ENCODE peak calls at places on chromosomes 11 and 22, in ten cellular contexts. One of them, this sample, is unnamed. For H3K36me3, the result is how much of the 10 kb centered on the place peaks cover.

GRCh38 chr11:79482800-79483199 is 42.0 kb upstream of the TENM4 start:
- DNase-seq in neuronal stem cell: no peak
- DNase-seq in OCI-LY7: peak
- DNase-seq in pancreas: no peak
- DNase-seq in IMR-90: no peak
- DNase-seq in adrenal gland: no peak
- DNase-seq in uterus: no peak
- DNase-seq in gastrocnemius medialis: no peak
- DNase-seq in esophagus squamous epithelium: no peak
- DNase-seq in spleen: no peak
- DNase-seq in this sample: no peak

GRCh38 chr22:31240011-31240410 is 27.9 kb downstream of the LIMK2 start:
- DNase-seq in spleen: no peak
- DNase-seq in gastrocnemius medialis: no peak
- DNase-seq in esophagus squamous epithelium: no peak
- DNase-seq in adrenal gland: no peak
- DNase-seq in pancreas: no peak
- DNase-seq in OCI-LY7: no peak
- DNase-seq in IMR-90: peak
- DNase-seq in neuronal stem cell: no peak
- DNase-seq in uterus: no peak
- DNase-seq in this sample: no peak

GRCh38 chr22:30074147-30074546 is 6.1 kb upstream of the HORMAD2 start:
- DNase-seq in gastrocnemius medialis: no peak
- DNase-seq in OCI-LY7: no peak
- DNase-seq in IMR-90: no peak
- DNase-seq in adrenal gland: no peak
- DNase-seq in spleen: no peak
- DNase-seq in uterus: no peak
- DNase-seq in esophagus squamous epithelium: no peak
- DNase-seq in neuronal stem cell: no peak
- DNase-seq in pancreas: no peak
- DNase-seq in this sample: no peak

GRCh38 chr11:67482275-67482735 is 521 bp upstream of the AIP start:
- DNase-seq in spleen: no peak
- DNase-seq in esophagus squamous epithelium: no peak
- DNase-seq in OCI-LY7: no peak
- DNase-seq in uterus: no peak
- DNase-seq in gastrocnemius medialis: no peak
- DNase-seq in IMR-90: no peak
- DNase-seq in adrenal gland: no peak
- DNase-seq in neuronal stem cell: no peak
- DNase-seq in pancreas: peak
- DNase-seq in this sample: no peak

GRCh38 chr11:33640730-33641371 is 59.8 kb downstream of the C11orf91 start:
- DNase-seq in gastrocnemius medialis: no peak
- DNase-seq in esophagus squamous epithelium: no peak
- DNase-seq in uterus: no peak
- DNase-seq in pancreas: no peak
- DNase-seq in neuronal stem cell: no peak
- DNase-seq in IMR-90: no peak
- DNase-seq in spleen: no peak
- DNase-seq in OCI-LY7: no peak
- DNase-seq in adrenal gland: no peak
- DNase-seq in this sample: no peak

GRCh38 chr11:60377737-60378136 is 595 bp upstream of the MS4A7 start:
- DNase-seq in neuronal stem cell: no peak
- DNase-seq in OCI-LY7: peak
- DNase-seq in IMR-90: no peak
- DNase-seq in pancreas: no peak
- DNase-seq in gastrocnemius medialis: peak
- DNase-seq in spleen: peak
- DNase-seq in esophagus squamous epithelium: no peak
- DNase-seq in uterus: no peak
- DNase-seq in adrenal gland: peak
- DNase-seq in this sample: no peak

GRCh38 chr11:69539416-69540117 is 58.1 kb downstream of the LINC01488 start:
- DNase-seq in adrenal gland: peak
- DNase-seq in spleen: peak
- DNase-seq in uterus: no peak
- DNase-seq in esophagus squamous epithelium: no peak
- DNase-seq in IMR-90: no peak
- DNase-seq in gastrocnemius medialis: peak
- DNase-seq in neuronal stem cell: no peak
- DNase-seq in pancreas: no peak
- DNase-seq in OCI-LY7: no peak
- DNase-seq in this sample: no peak

GRCh38 chr11:134034496-134035381 is 34.1 kb upstream of the JAM3 start:
- DNase-seq in pancreas: peak
- DNase-seq in neuronal stem cell: no peak
- DNase-seq in uterus: no peak
- DNase-seq in IMR-90: no peak
- DNase-seq in spleen: peak
- DNase-seq in OCI-LY7: no peak
- DNase-seq in adrenal gland: peak
- DNase-seq in gastrocnemius medialis: no peak
- DNase-seq in esophagus squamous epithelium: no peak
- DNase-seq in this sample: no peak

GRCh38 chr11:134120921-134121526 is 52.2 kb downstream of the JAM3 start:
- DNase-seq in uterus: peak
- DNase-seq in esophagus squamous epithelium: no peak
- DNase-seq in neuronal stem cell: no peak
- DNase-seq in IMR-90: peak
- DNase-seq in spleen: no peak
- DNase-seq in gastrocnemius medialis: no peak
- DNase-seq in OCI-LY7: no peak
- DNase-seq in pancreas: no peak
- DNase-seq in adrenal gland: no peak
- DNase-seq in this sample: no peak

GRCh38 chr22:45935573-45935972 is 41.4 kb downstream of the WNT7B start:
- DNase-seq in adrenal gland: no peak
- DNase-seq in OCI-LY7: no peak
- DNase-seq in neuronal stem cell: no peak
- DNase-seq in pancreas: no peak
- DNase-seq in uterus: no peak
- DNase-seq in gastrocnemius medialis: no peak
- DNase-seq in IMR-90: no peak
- DNase-seq in esophagus squamous epithelium: no peak
- DNase-seq in spleen: no peak
- DNase-seq in this sample: no peak

GRCh38 chr22:45933503-45934167 is 43.3 kb downstream of the WNT7B start:
- DNase-seq in gastrocnemius medialis: no peak
- DNase-seq in spleen: no peak
- DNase-seq in IMR-90: no peak
- DNase-seq in esophagus squamous epithelium: no peak
- DNase-seq in pancreas: no peak
- DNase-seq in uterus: no peak
- DNase-seq in neuronal stem cell: no peak
- DNase-seq in adrenal gland: no peak
- DNase-seq in OCI-LY7: no peak
- DNase-seq in this sample: no peak

GRCh38 chr22:45934168-45934564 is 42.8 kb downstream of the WNT7B start:
- DNase-seq in neuronal stem cell: no peak
- DNase-seq in uterus: no peak
- DNase-seq in spleen: no peak
- DNase-seq in esophagus squamous epithelium: no peak
- DNase-seq in OCI-LY7: no peak
- DNase-seq in adrenal gland: no peak
- DNase-seq in gastrocnemius medialis: no peak
- DNase-seq in IMR-90: no peak
- DNase-seq in pancreas: no peak
- DNase-seq in this sample: no peak

GRCh38 chr22:45932066-45932465 is 44.9 kb downstream of the WNT7B start:
- DNase-seq in uterus: no peak
- DNase-seq in neuronal stem cell: no peak
- DNase-seq in adrenal gland: no peak
- DNase-seq in spleen: no peak
- DNase-seq in gastrocnemius medialis: no peak
- DNase-seq in IMR-90: no peak
- DNase-seq in esophagus squamous epithelium: no peak
- DNase-seq in pancreas: no peak
- DNase-seq in OCI-LY7: no peak
- DNase-seq in this sample: no peak

DNA sequence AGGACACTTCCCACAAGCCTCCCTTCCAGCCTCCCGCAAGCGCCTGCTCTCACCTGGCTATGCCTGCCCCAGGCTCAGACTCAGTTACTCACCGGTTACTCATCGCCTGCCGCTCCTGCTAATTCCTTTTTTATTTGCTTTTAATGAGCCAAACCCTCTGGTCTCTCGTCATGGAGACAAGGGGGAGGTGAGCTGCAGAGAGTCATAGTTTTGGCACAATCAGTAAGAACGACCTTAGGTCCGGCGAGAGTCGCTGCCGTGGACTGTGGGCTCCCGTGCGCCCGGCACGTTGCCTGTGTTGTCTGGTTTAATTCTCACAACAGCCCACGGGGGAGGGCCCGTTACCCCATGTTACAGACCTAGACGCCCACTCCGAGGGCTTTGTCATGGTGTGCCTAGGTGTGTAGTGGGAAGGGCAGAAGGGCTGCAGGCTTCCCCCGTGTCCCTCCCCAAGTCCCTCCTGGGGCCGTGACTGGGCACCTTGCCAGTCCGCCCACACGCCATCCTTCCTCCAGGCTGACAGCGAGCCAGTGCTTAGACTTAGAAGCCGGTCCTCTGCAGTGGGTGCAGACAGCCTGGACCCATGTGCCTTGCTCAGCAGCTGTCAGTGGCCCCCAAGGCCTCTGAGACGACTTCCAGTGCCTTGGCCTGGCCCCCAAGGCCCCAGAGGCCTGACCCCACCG is 42.2 kb downstream of the WNT7B start:
- DNase-seq in pancreas: peak
- DNase-seq in OCI-LY7: no peak
- DNase-seq in IMR-90: peak
- DNase-seq in gastrocnemius medialis: no peak
- DNase-seq in spleen: no peak
- DNase-seq in adrenal gland: peak
- DNase-seq in esophagus squamous epithelium: no peak
- DNase-seq in neuronal stem cell: no peak
- DNase-seq in uterus: peak
- DNase-seq in this sample: no peak
- H3K27ac ChIP-seq in pancreas: no peak
- H3K27ac ChIP-seq in OCI-LY7: no peak
- H3K27ac ChIP-seq in IMR-90: no peak
- H3K27ac ChIP-seq in gastrocnemius medialis: no peak
- H3K27ac ChIP-seq in spleen: no peak
- H3K27ac ChIP-seq in adrenal gland: no peak
- H3K27ac ChIP-seq in esophagus squamous epithelium: peak
- H3K27ac ChIP-seq in neuronal stem cell: no peak
- H3K27ac ChIP-seq in uterus: no peak
- H3K27ac ChIP-seq in this sample: no peak

GRCh38 chr11:65586247-65586630 is 9.4 kb downstream of the KCNK7 start:
- DNase-seq in neuronal stem cell: no peak
- DNase-seq in IMR-90: no peak
- DNase-seq in uterus: no peak
- DNase-seq in OCI-LY7: no peak
- DNase-seq in pancreas: no peak
- DNase-seq in esophagus squamous epithelium: no peak
- DNase-seq in spleen: no peak
- DNase-seq in adrenal gland: no peak
- DNase-seq in gastrocnemius medialis: no peak
- DNase-seq in this sample: no peak
- H3K36me3 ChIP-seq in neuronal stem cell: under half
- H3K36me3 ChIP-seq in IMR-90: under half
- H3K36me3 ChIP-seq in uterus: under half
- H3K36me3 ChIP-seq in OCI-LY7: under half
- H3K36me3 ChIP-seq in pancreas: under half
- H3K36me3 ChIP-seq in esophagus squamous epithelium: under half
- H3K36me3 ChIP-seq in spleen: under half
- H3K36me3 ChIP-seq in adrenal gland: under half
- H3K36me3 ChIP-seq in gastrocnemius medialis: half or more
- H3K36me3 ChIP-seq in this sample: half or more

GRCh38 chr11:61890536-61891330 is 612 bp downstream of the FADS3 start:
- DNase-seq in esophagus squamous epithelium: no peak
- DNase-seq in pancreas: peak
- DNase-seq in gastrocnemius medialis: peak
- DNase-seq in IMR-90: peak
- DNase-seq in OCI-LY7: peak
- DNase-seq in neuronal stem cell: no peak
- DNase-seq in uterus: peak
- DNase-seq in spleen: peak
- DNase-seq in adrenal gland: peak
- DNase-seq in this sample: no peak

GRCh38 chr11:61886643-61887042 is 4.7 kb downstream of the FADS3 start:
- DNase-seq in pancreas: no peak
- DNase-seq in adrenal gland: no peak
- DNase-seq in uterus: no peak
- DNase-seq in spleen: no peak
- DNase-seq in OCI-LY7: no peak
- DNase-seq in neuronal stem cell: no peak
- DNase-seq in gastrocnemius medialis: no peak
- DNase-seq in esophagus squamous epithelium: no peak
- DNase-seq in IMR-90: no peak
- DNase-seq in this sample: no peak

GRCh38 chr11:61888043-61888442 is 3.3 kb downstream of the FADS3 start:
- DNase-seq in neuronal stem cell: no peak
- DNase-seq in esophagus squamous epithelium: no peak
- DNase-seq in gastrocnemius medialis: peak
- DNase-seq in uterus: peak
- DNase-seq in OCI-LY7: no peak
- DNase-seq in pancreas: peak
- DNase-seq in IMR-90: peak
- DNase-seq in spleen: no peak
- DNase-seq in adrenal gland: peak
- DNase-seq in this sample: peak

GRCh38 chr11:61889831-61890230 is 1.5 kb downstream of the FADS3 start:
- DNase-seq in OCI-LY7: no peak
- DNase-seq in IMR-90: no peak
- DNase-seq in spleen: no peak
- DNase-seq in pancreas: no peak
- DNase-seq in neuronal stem cell: no peak
- DNase-seq in gastrocnemius medialis: no peak
- DNase-seq in uterus: no peak
- DNase-seq in adrenal gland: no peak
- DNase-seq in esophagus squamous epithelium: no peak
- DNase-seq in this sample: no peak

DNA sequence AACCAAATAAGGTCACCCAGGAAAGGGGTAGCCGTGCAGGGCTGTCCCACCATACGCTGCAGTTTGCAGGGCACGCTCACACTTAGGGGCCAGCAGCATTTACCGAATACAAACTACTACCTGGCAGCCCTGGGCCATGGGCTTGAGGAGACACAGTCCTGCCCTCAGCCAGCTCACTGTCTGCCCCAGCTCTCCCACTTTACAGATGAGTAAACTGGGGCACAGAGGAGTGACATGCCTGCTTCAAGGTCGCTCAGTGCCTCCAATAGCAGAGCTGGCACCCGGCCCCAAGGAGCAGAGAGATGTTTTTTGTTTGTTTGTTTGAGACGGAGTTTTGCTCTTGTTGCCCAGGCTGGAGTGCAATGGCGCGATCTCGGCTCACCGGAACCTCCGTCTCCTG is 2.8 kb downstream of the FADS3 start:
- DNase-seq in neuronal stem cell: no peak
- DNase-seq in gastrocnemius medialis: no peak
- DNase-seq in IMR-90: no peak
- DNase-seq in esophagus squamous epithelium: no peak
- DNase-seq in OCI-LY7: no peak
- DNase-seq in spleen: no peak
- DNase-seq in uterus: no peak
- DNase-seq in pancreas: no peak
- DNase-seq in adrenal gland: no peak
- DNase-seq in this sample: no peak
- H3K27ac ChIP-seq in neuronal stem cell: no peak
- H3K27ac ChIP-seq in gastrocnemius medialis: peak
- H3K27ac ChIP-seq in IMR-90: peak
- H3K27ac ChIP-seq in esophagus squamous epithelium: peak
- H3K27ac ChIP-seq in OCI-LY7: no peak
- H3K27ac ChIP-seq in spleen: peak
- H3K27ac ChIP-seq in uterus: peak
- H3K27ac ChIP-seq in pancreas: peak
- H3K27ac ChIP-seq in adrenal gland: peak
- H3K27ac ChIP-seq in this sample: peak

GRCh38 chr11:66216911-66217310 is 51.5 kb upstream of the RAB1B start:
- DNase-seq in IMR-90: no peak
- DNase-seq in pancreas: no peak
- DNase-seq in adrenal gland: no peak
- DNase-seq in OCI-LY7: no peak
- DNase-seq in spleen: no peak
- DNase-seq in uterus: no peak
- DNase-seq in esophagus squamous epithelium: no peak
- DNase-seq in gastrocnemius medialis: no peak
- DNase-seq in neuronal stem cell: no peak
- DNase-seq in this sample: no peak
- H3K36me3 ChIP-seq in IMR-90: under half
- H3K36me3 ChIP-seq in pancreas: under half
- H3K36me3 ChIP-seq in adrenal gland: under half
- H3K36me3 ChIP-seq in OCI-LY7: under half
- H3K36me3 ChIP-seq in spleen: half or more
- H3K36me3 ChIP-seq in uterus: under half
- H3K36me3 ChIP-seq in esophagus squamous epithelium: under half
- H3K36me3 ChIP-seq in gastrocnemius medialis: under half
- H3K36me3 ChIP-seq in neuronal stem cell: under half
- H3K36me3 ChIP-seq in this sample: half or more

This sample was measured in esophagus muscularis mucosa.